ENCODE peak calls at places on chromosome 16, in nine cellular contexts. E is fibroblast of pulmonary artery, P is GM23338, Z is BJ, F is OCI-LY7, C is MCF 10A, Y is GM13977, K is heart left ventricle, X is cardiac fibroblast. T is an unnamed sample.

GRCh38 chr16:67174706-67175231 is 4.4 kb downstream of the NOL3 start:
- DNase-seq in K (no peak), E (no peak), F (no peak), Z (no peak), Y (no peak), P (no peak), X (no peak), C (no peak), T (no peak)

GRCh38 chr16:82987767-82988166 is 361.0 kb downstream of the CDH13 start:
- DNase-seq in Y (no peak), K (no peak), F (no peak), Z (no peak), C (peak; percentile 51), X (peak; percentile 7), P (no peak), E (peak; percentile 29), T (no peak)

GRCh38 chr16:361872-362701 is 8.3 kb downstream of the MRPL28 start:
- DNase-seq in K (peak; percentile 68), F (peak; percentile 83), C (peak; percentile 86), E (peak; percentile 81), X (peak; percentile 83), Z (no peak), Y (peak; percentile 96), P (peak; percentile 92), T (peak; percentile 88)

GRCh38 chr16:71894229-71894920 is 956 bp upstream of the IST1 start:
- DNase-seq in P (peak; percentile 85), E (peak; percentile 71), Y (no peak), F (peak; percentile 43), X (peak; percentile 74), K (peak; percentile 42), Z (no peak), C (peak; percentile 72), T (no peak)

GRCh38 chr16:66935319-66936011 is at the start of gene CES2:
- DNase-seq in K (peak; percentile 56), C (peak; percentile 84), P (peak; percentile 21), Y (no peak), E (peak; percentile 30), Z (no peak), F (no peak), X (peak; percentile 46), T (no peak)

GRCh38 chr16:526181-527014 is 1.1 kb upstream of the CAPN15 start:
- DNase-seq in F (peak; percentile 46), C (peak; percentile 36), E (peak; percentile 46), K (no peak), Y (no peak), P (peak; percentile 76), X (peak; percentile 70), Z (no peak), T (no peak)

GRCh38 chr16:84459941-84460405 is 44.5 kb downstream of the MEAK7 start:
- DNase-seq in X (no peak), K (no peak), F (no peak), Z (no peak), Y (no peak), C (no peak), E (no peak), P (no peak), T (no peak)

GRCh38 chr16:23132921-23133532 is 16.2 kb downstream of the USP31 start:
- DNase-seq in X (peak; percentile 38), Z (no peak), F (no peak), Y (no peak), C (no peak), E (no peak), K (no peak), P (no peak), T (no peak)

GRCh38 chr16:15888072-15888976 is at the start of gene CEP20:
- DNase-seq in K (peak; percentile 100), X (peak; percentile 99), Z (peak; percentile 90), F (peak; percentile 100), P (peak; percentile 100), C (peak; percentile 99), Y (peak; percentile 98), E (peak; percentile 99), T (peak; percentile 100)
- TF ChIP-seq CTCF in K (peak; percentile 17), X (no peak), Z (peak; percentile 23), F (no peak), P (no peak), C (no peak), Y (no peak), E (no peak), T (no peak)

GRCh38 chr16:58128181-58128631 is 975 bp downstream of the CFAP20 start:
- DNase-seq in Y (no peak), X (no peak), P (no peak), F (no peak), E (no peak), Z (no peak), C (peak; percentile 1), K (no peak), T (no peak)

GRCh38 chr16:58126451-58126968 is 2.7 kb downstream of the CFAP20 start:
- DNase-seq in C (no peak), X (no peak), P (no peak), Z (no peak), E (no peak), K (no peak), Y (no peak), F (no peak), T (no peak)

GRCh38 chr16:58127033-58127556 is 2.1 kb downstream of the CFAP20 start:
- DNase-seq in E (peak; percentile 75), C (peak; percentile 21), Y (peak; percentile 35), X (peak; percentile 82), Z (peak; percentile 44), P (peak; percentile 52), F (peak; percentile 56), K (no peak), T (no peak)

GRCh38 chr16:58128721-58129096 is 472 bp downstream of the CFAP20 start:
- DNase-seq in Y (peak; percentile 24), F (peak; percentile 57), Z (no peak), P (peak; percentile 55), K (no peak), C (no peak), E (no peak), X (no peak), T (no peak)

GRCh38 chr16:58127634-58128033 is 1.5 kb downstream of the CFAP20 start:
- DNase-seq in C (peak; percentile 5), F (peak; percentile 28), K (no peak), E (no peak), Z (no peak), X (no peak), P (no peak), Y (no peak), T (no peak)
- TF ChIP-seq CTCF in C (no peak), F (no peak), K (no peak), E (peak; percentile 27), Z (peak; percentile 43), X (peak; percentile 36), P (no peak), Y (no peak), T (no peak)

DNA sequence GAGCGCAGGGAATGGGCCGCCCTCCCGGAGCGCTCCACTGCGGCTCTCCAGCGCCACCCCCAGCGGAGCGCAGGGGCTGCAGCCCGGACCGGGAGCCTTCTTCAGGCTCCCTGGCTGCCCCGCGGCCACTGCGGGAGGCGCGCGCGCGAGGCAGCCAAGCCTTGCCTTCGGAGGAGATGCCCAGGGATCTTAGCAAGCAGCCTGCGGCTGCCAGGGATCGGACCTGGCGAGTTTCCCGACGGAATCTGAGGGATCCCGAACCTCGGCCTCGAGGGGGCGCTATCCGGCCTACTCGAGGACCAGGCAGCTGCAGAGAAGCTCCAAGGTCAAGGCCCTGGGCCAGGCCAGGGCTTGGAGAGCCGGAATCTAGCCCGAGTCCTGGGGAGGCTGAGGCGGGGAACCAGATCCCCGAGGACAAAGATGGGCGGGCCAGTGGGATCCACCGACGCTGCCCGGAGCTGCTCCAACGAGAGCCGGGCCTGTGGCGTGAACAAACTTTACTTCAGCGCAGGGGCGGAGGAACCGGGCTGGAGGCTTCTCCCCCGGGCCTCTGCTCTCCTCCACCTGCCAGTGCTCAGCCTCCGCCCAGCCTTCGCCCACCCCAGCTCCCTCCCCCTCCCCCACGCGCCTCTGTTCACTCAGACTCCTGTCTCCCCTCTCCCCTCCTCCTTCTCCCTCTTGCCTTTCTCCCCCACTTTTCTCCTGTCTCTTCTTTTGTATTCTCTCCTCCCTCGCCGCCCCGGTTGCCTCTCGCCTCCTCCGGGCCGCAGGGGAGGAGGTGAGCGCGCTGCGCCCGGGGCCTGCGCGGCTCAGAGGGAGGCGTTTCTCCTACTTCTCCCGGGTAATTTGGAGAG is at the start of gene IRX6:
- DNase-seq in E (no peak), Y (no peak), P (peak; percentile 90), Z (no peak), K (peak; percentile 65), X (no peak), C (peak; percentile 19), F (no peak), T (peak; percentile 37)
- TF ChIP-seq CTCF in E (no peak), Y (peak; percentile 14), P (peak; percentile 68), Z (peak; percentile 24), K (peak; percentile 69), X (peak; percentile 8), C (peak; percentile 55), F (no peak), T (peak; percentile 2)

GRCh38 chr16:25713785-25714570 is 22.2 kb downstream of the HS3ST4 start:
- DNase-seq in K (no peak), Z (no peak), C (no peak), E (no peak), P (no peak), Y (no peak), F (no peak), X (no peak), T (no peak)

GRCh38 chr16:25709182-25709581 is 17.4 kb downstream of the HS3ST4 start:
- DNase-seq in Z (no peak), C (no peak), P (peak; percentile 13), K (no peak), E (no peak), Y (no peak), X (no peak), F (no peak), T (no peak)

GRCh38 chr16:25707553-25707952 is 15.8 kb downstream of the HS3ST4 start:
- DNase-seq in Z (no peak), E (no peak), K (no peak), C (no peak), Y (no peak), P (no peak), F (no peak), X (no peak), T (no peak)

GRCh38 chr16:25707982-25708583 is 16.3 kb downstream of the HS3ST4 start:
- DNase-seq in P (peak; percentile 80), K (no peak), X (peak; percentile 1), F (peak; percentile 49), E (peak; percentile 3), Y (peak; percentile 39), Z (no peak), C (peak; percentile 8), T (peak; percentile 41)
- TF ChIP-seq CTCF in P (peak; percentile 71), K (no peak), X (peak; percentile 24), F (peak; percentile 81), E (peak; percentile 9), Y (peak; percentile 58), Z (peak; percentile 30), C (peak; percentile 17), T (peak; percentile 33)